ENCODE peak calls at places on chromosomes 3 and 15, in four cellular contexts. T is IMR-90, C is K562, P is H9. K is an unnamed sample.

GRCh38 chr3:82633319-82633718 is 871.9 kb upstream of the GBE1 start:
- DNase-seq in T (no peak), C (no peak), P (no peak), K (no peak)

GRCh38 chr3:40864915-40865314 is 334.4 kb upstream of the CTNNB1 start:
- DNase-seq in T (no peak), C (no peak), P (no peak), K (no peak)

GRCh38 chr3:44136421-44136820 is 105.3 kb upstream of the TOPAZ1 start:
- DNase-seq in T (no peak), C (no peak), P (no peak), K (peak)

GRCh38 chr3:108251256-108251655 is 29.0 kb upstream of the IFT57 start:
- DNase-seq in T (no peak), C (no peak), P (no peak), K (no peak)

GRCh38 chr3:13579089-13579488 is 30.2 kb downstream of the FBLN2 start:
- DNase-seq in T (peak), C (peak), P (no peak), K (peak)

GRCh38 chr3:63979093-63979492 is 44.2 kb downstream of the PSMD6 start:
- DNase-seq in T (no peak), C (no peak), P (no peak), K (no peak)

GRCh38 chr15:72585659-72586058 is 68.8 kb upstream of the GOLGA6B start:
- DNase-seq in T (peak), C (no peak), P (no peak), K (peak)

GRCh38 chr3:183513046-183513706 is 42.3 kb downstream of the KLHL6 start:
- DNase-seq in T (no peak), C (no peak), P (no peak), K (no peak)

GRCh38 chr3:193815246-193816027 is 222.4 kb downstream of the OPA1 start:
- DNase-seq in T (no peak), C (no peak), P (no peak), K (no peak)

GRCh38 chr3:50207359-50208042 is 2.4 kb downstream of the SLC38A3 start:
- DNase-seq in T (no peak), C (no peak), P (no peak), K (no peak)

GRCh38 chr3:15330031-15330596 is 2.3 kb downstream of the SH3BP5 start:
- DNase-seq in T (peak), C (peak), P (no peak), K (peak)

GRCh38 chr3:49269443-49269842 is 7.6 kb downstream of the C3orf62 start:
- DNase-seq in T (no peak), C (no peak), P (no peak), K (no peak)

GRCh38 chr15:89751748-89752147 is 699 bp upstream of the MESP1 start:
- DNase-seq in T (no peak), C (no peak), P (no peak), K (no peak)

GRCh38 chr15:100721758-100722550 is 119.6 kb downstream of the ASB7 start:
- DNase-seq in T (peak), C (no peak), P (peak), K (peak)

GRCh38 chr3:45545476-45545875 is 49.1 kb upstream of the LIMD1 start:
- DNase-seq in T (peak), C (peak), P (no peak), K (no peak)

GRCh38 chr3:124800511-124801374 is 70.5 kb downstream of the UMPS start:
- DNase-seq in T (peak), C (peak), P (no peak), K (peak)

GRCh38 chr15:52183562-52184173 is 7.5 kb downstream of the GNB5 start:
- DNase-seq in T (peak), C (peak), P (no peak), K (peak)

GRCh38 chr3:59510576-59510975 is 460.8 kb upstream of the CFAP20DC start:
- DNase-seq in T (no peak), C (no peak), P (no peak), K (no peak)

GRCh38 chr3:176071943-176072342 is 1125.3 kb downstream of the TBL1XR1 start:
- DNase-seq in T (no peak), C (no peak), P (no peak), K (no peak)

GRCh38 chr3:190673157-190673556 is 159.3 kb downstream of the IL1RAP start:
- DNase-seq in T (peak), C (no peak), P (no peak), K (peak)

GRCh38 chr3:190671658-190672057 is 157.8 kb downstream of the IL1RAP start:
- DNase-seq in T (peak), C (no peak), P (no peak), K (peak)

GRCh38 chr3:190676477-190676876 is 162.6 kb downstream of the IL1RAP start:
- DNase-seq in T (peak), C (no peak), P (no peak), K (no peak)

DNA sequence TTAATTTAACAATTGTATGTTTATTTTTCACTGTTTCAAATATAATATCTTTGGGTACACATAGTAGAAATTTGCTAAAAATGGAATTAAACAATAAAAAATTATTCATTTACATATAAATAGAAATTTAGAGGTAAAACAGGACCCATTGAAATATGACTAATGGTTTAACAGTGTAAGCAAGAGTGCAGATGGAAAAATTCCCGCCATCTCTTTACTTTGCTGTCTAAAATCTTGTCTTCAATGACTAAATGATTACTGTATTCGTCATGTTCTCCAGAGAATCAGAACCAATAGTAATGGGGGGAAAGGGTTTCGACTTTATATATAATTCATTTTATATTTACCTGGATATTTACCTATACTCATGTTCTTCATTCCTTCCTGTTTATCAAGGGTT is 163.1 kb downstream of the IL1RAP start:
- DNase-seq in T (peak), C (no peak), P (no peak), K (no peak)
- H3K9ac ChIP-seq in T (no peak), C (no peak), P (no peak), K (no peak)

GRCh38 chr3:179016979-179017670 is 54.5 kb downstream of the ZMAT3 start:
- DNase-seq in T (no peak), C (no peak), P (no peak), K (peak)
- H3K9ac ChIP-seq in T (no peak), C (no peak), P (no peak), K (peak)

GRCh38 chr3:51974277-51974962 is 444 bp upstream of the ABHD14A start:
- DNase-seq in T (no peak), C (peak), P (no peak), K (no peak)
- H3K9ac ChIP-seq in T (peak), C (peak), P (no peak), K (peak)

DNA sequence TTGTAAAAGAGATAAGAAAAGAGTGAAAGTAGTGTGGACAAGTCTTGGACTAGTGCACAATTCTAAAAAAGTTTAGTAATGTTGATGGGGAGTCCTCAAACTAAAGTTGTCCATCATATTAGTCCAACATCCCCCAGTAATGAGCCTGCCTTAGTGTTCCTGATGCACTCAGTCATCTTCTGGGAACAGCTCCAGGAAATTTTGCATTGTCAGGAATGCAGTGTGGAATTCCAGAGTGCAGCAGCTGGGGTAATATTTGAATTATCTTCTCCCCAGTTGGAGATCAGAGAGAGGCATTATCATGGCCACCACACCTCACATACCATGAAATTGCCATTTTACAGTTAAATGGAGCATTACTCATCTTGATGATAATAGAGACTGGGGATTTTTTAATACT is 528.8 kb upstream of the NAALADL2 start:
- DNase-seq in T (peak), C (no peak), P (no peak), K (peak)
- H3K9ac ChIP-seq in T (no peak), C (no peak), P (no peak), K (peak)

DNA sequence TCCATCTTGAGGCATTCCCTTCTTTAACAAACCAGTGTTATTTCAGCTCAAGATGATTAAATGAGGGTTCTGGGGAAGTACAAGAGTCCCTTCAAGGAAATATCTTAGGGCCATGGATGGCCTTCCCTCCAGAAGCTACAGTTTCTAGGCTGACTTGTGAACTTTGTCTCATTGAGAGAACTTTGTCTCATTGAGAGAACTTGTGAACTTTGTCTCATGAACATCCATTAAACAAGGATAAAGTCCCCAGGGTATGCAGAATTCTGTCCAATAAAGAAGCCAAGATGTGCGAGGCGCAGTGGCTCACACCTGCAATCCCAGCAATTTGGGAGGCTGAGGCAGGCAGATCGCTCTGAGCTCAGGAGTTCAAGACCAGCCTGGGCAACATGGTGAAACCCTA is 341.5 kb downstream of the THSD4 start:
- DNase-seq in T (no peak), C (no peak), P (no peak), K (no peak)
- H3K9ac ChIP-seq in T (no peak), C (no peak), P (no peak), K (no peak)

GRCh38 chr3:34276342-34276741 is 477.9 kb downstream of the PDCD6IP start:
- DNase-seq in T (no peak), C (no peak), P (no peak), K (no peak)
- H3K9ac ChIP-seq in T (no peak), C (no peak), P (no peak), K (no peak)

GRCh38 chr15:74430510-74430951 is 3.2 kb downstream of the SEMA7A start:
- DNase-seq in T (no peak), C (no peak), P (no peak), K (no peak)

GRCh38 chr15:74428442-74428787 is 5.3 kb downstream of the SEMA7A start:
- DNase-seq in T (no peak), C (no peak), P (no peak), K (no peak)

GRCh38 chr15:74429784-74430141 is 4.0 kb downstream of the SEMA7A start:
- DNase-seq in T (no peak), C (no peak), P (no peak), K (no peak)

GRCh38 chr15:74427607-74428441 is 5.9 kb downstream of the SEMA7A start:
- DNase-seq in T (no peak), C (no peak), P (no peak), K (no peak)

DNA sequence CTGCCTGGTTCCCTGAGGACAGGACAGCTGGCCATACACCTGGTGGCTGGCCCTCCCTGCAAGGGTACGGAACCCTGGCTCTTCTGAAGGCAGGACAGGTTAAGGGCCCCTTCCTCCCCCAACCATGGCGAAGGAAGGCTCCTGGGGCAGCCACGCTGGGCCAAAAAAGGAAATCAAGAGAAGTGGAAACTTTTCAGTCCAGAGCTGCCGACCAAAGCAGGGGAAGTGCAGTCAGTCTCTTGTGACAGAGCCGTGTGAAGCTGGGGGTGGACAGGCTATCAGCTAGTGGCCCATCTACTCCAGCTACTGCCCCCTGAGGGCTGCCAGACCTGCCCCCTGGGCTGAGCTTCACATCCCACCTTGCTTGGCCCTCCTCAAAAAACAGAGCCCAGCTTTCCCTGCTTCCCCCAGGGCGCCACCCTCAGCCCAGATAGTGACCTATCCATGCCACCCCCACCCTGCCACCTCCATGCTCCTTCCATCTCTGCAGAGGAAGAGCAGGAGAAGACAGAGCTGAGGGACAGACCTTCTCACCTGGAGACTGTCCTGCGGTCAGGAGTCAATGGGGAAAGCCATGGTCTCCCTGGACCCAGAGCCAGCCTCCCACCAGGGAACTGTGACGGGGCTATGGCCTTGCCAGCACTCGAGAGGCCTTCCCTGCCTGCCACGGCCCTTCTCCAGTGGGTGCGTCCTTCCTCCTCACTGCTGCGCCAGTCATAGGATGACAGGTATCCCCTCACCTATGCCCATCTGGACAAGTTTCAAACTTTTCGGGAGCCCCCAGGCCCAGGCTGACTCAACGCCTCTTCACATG is 4.6 kb downstream of the SEMA7A start:
- DNase-seq in T (no peak), C (no peak), P (no peak), K (no peak)
- H3K9ac ChIP-seq in T (no peak), C (peak), P (no peak), K (peak)

K was measured in adipocyte.